ENCODE peak calls at places on chromosomes 12 and 14, in six cellular contexts. X, C, I, A, F and N are unnamed samples. For H3K4me1, the result is how much of the 10 kb centered on the place peaks cover.

GRCh38 chr14:23174266-23174665 is 9.2 kb downstream of the SLC7A8 start:
- ATAC-seq in X (no peak), C (no peak), I (peak), A (peak), F (peak), N (peak)

GRCh38 chr12:115337693-115338543 is 653.9 kb upstream of the TBX3 start:
- ATAC-seq in X (no peak), C (peak), I (no peak), A (no peak), F (peak), N (peak)

GRCh38 chr12:39723831-39724230 is 104.2 kb upstream of the ABCD2 start:
- ATAC-seq in X (peak), C (peak), I (no peak), A (no peak), F (no peak), N (no peak)

GRCh38 chr14:50402965-50403364 is 6.3 kb upstream of the CDKL1 start:
- ATAC-seq in X (no peak), C (no peak), I (no peak), A (no peak), F (no peak), N (no peak)

GRCh38 chr12:13193403-13194100 is 3.0 kb upstream of the EMP1 start:
- ATAC-seq in X (no peak), C (no peak), I (no peak), A (no peak), F (no peak), N (no peak)

GRCh38 chr12:105561981-105562726 is 231.7 kb downstream of the C12orf75 start:
- ATAC-seq in X (no peak), C (peak), I (no peak), A (no peak), F (peak), N (peak)

GRCh38 chr14:58455593-58456265 is 28.2 kb downstream of the KIAA0586 start:
- ATAC-seq in X (no peak), C (peak), I (no peak), A (no peak), F (no peak), N (no peak)

GRCh38 chr12:113230315-113231274 is 9.3 kb downstream of the TPCN1 start:
- ATAC-seq in X (peak), C (no peak), I (peak), A (peak), F (no peak), N (no peak)

GRCh38 chr12:226401-226800 is 12.4 kb upstream of the SLC6A12 start:
- ATAC-seq in X (no peak), C (no peak), I (peak), A (peak), F (no peak), N (no peak)

GRCh38 chr14:92525318-92526095 is 11.9 kb downstream of the RIN3 start:
- ATAC-seq in X (no peak), C (no peak), I (no peak), A (no peak), F (no peak), N (peak)

GRCh38 chr12:28543021-28543890 is 353.0 kb downstream of the CCDC91 start:
- ATAC-seq in X (peak), C (no peak), I (no peak), A (peak), F (no peak), N (no peak)

GRCh38 chr12:68749443-68749842 is 3.5 kb downstream of the SLC35E3 start:
- ATAC-seq in X (no peak), C (no peak), I (no peak), A (no peak), F (no peak), N (no peak)

GRCh38 chr12:68745376-68745903 is 536 bp upstream of the SLC35E3 start:
- ATAC-seq in X (peak), C (peak), I (no peak), A (peak), F (no peak), N (peak)

GRCh38 chr12:68746572-68747180 is 700 bp downstream of the SLC35E3 start:
- ATAC-seq in X (peak), C (peak), I (peak), A (peak), F (peak), N (peak)

GRCh38 chr12:68743416-68743815 is 2.6 kb upstream of the SLC35E3 start:
- ATAC-seq in X (no peak), C (no peak), I (no peak), A (no peak), F (no peak), N (no peak)

GRCh38 chr12:68745904-68746571 is at the start of gene SLC35E3:
- ATAC-seq in X (peak), C (peak), I (peak), A (peak), F (peak), N (peak)
- TF ChIP-seq EP300 in X (no peak), C (no peak), I (no peak), A (peak), F (no peak), N (no peak)

DNA sequence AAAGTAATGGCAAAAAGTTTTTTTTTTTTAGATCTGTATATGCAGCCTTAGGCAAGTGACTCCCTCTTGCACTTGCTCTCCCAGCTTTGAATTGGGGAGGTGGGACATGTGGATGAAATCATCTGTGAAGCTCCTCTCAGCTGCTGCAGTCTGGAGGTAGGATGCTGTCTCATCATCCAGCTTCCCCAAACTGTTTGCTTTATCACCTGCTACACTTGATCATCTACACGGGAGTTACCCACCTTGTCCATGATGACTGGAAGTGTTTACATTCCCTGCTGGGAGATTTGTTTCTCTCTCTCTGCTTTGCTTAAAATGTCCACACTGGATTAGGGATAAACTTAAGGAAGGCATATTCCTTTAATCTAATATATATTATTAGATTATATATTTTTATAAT is 8.5 kb upstream of the FGF23 start:
- ATAC-seq in X (no peak), C (no peak), I (no peak), A (no peak), F (no peak), N (no peak)
- H3K4me1 ChIP-seq in X (under half), C (under half), I (under half), A (under half), F (under half), N (under half)

DNA sequence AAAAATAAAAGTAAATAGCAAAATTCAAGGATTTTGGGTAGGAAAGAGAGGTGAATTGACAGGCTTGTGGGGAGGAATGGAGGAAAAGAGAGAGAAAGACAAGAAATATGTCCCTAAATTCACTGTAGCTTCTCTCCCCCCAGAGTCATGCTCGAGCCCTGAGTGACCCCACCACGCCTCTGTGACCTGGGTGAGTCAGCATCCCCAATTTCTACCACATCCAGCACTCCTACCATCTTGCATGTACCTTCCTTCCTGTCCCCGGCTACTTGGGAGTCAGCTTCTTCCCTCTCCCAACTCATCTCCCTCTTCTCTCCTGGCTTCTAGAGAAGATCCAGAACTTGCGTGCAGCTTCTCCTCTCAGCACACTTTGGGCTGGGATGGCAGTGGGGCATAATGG is 9.8 kb downstream of the ZNF219 start:
- ATAC-seq in X (no peak), C (no peak), I (no peak), A (no peak), F (no peak), N (no peak)
- TF ChIP-seq POLR2A in X (no peak), C (no peak), I (no peak), A (no peak), F (no peak), N (no peak)

DNA sequence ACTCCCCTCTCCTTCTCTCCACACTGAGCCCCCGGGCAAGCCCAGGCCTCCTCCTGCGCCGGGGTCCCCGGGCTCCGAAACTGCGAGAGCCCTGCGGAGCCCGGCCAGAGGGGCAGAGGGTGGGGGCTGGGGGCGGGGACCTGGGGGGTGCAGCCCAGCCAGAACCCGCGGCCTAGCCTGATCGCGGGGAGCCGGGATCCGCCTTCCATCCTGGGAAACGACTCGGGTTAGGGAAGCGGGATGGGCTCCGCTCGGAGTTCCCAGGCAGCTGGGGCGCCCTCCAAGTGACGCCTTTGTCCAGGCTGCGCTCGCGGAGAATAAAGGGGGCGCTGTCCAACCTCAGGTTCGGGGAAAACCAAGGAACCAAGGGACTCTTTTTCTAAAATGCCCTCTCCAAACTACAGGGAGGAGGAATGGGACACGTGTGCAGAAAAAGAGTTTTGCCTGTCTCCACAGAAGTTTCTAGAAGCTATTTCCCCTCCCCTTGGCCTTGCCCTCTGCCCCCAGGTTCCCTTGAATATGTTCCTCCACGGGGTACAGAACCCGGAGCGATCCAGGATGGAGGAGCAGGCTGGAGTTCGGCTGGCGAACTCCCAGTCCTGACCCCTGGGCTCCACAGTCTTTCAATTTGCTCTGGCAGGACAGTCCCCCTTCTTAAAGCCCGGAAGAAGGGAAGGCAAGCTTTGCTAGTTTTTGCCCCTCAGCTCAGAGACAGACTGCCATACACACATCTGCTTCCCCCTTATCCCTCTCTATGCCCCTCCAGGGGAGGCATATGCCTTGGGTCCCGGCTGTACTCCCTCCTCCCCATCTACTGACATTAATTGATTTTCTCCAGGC is 13.9 kb downstream of the NKX2-1 start:
- ATAC-seq in X (no peak), C (peak), I (peak), A (peak), F (peak), N (no peak)
- TF ChIP-seq EP300 in X (no peak), C (no peak), I (no peak), A (no peak), F (no peak), N (no peak)